ENCODE peak calls at places on chromosomes 13 and 19, in four cellular contexts. U, B, G and L are unnamed samples.

GRCh38 chr19:306151-306900 is 15.1 kb upstream of the PLPP2 start:
- DNase-seq in U (no peak), B (no peak), G (no peak), L (no peak)

GRCh38 chr13:67048084-67048792 is 181.9 kb downstream of the PCDH9 start:
- DNase-seq in U (peak; percentile 15), B (peak; percentile 93), G (no peak), L (peak; percentile 67)

GRCh38 chr19:5831152-5831551 is 8.3 kb downstream of the FUT6 start:
- DNase-seq in U (no peak), B (no peak), G (no peak), L (no peak)

GRCh38 chr13:29550589-29550988 is 44.9 kb downstream of the SLC7A1 start:
- DNase-seq in U (no peak), B (peak; percentile 6), G (no peak), L (no peak)

GRCh38 chr19:56678205-56678604 is 6.6 kb upstream of the ZNF835 start:
- DNase-seq in U (no peak), B (no peak), G (no peak), L (no peak)

GRCh38 chr13:83881031-83881727 is 1.1 kb downstream of the SLITRK1 start:
- DNase-seq in U (no peak), B (no peak), G (no peak), L (no peak)

GRCh38 chr13:20774746-20775145 is 985 bp upstream of the EEF1AKMT1 start:
- DNase-seq in U (no peak), B (no peak), G (no peak), L (no peak)

GRCh38 chr19:1027020-1027952 is 878 bp downstream of the CNN2 start:
- DNase-seq in U (no peak), B (no peak), G (no peak), L (peak; percentile 65)

GRCh38 chr13:73000027-73000674 is 58.7 kb upstream of the KLF5 start:
- DNase-seq in U (no peak), B (peak; percentile 19), G (no peak), L (no peak)

GRCh38 chr13:42333613-42334328 is 61.8 kb downstream of the AKAP11 start:
- DNase-seq in U (no peak), B (peak; percentile 22), G (no peak), L (peak; percentile 42)

GRCh38 chr19:37218592-37218935 is 550 bp downstream of the ZNF383 start:
- DNase-seq in U (peak; percentile 6), B (peak; percentile 39), G (no peak), L (peak; percentile 9)

GRCh38 chr19:4268816-4269430 is 10.1 kb upstream of the SHD start:
- DNase-seq in U (no peak), B (no peak), G (no peak), L (no peak)

GRCh38 chr19:4267101-4267900 is 11.8 kb upstream of the SHD start:
- DNase-seq in U (peak; percentile 32), B (peak; percentile 37), G (peak; percentile 34), L (peak; percentile 55)

GRCh38 chr19:4264812-4265211 is 14.3 kb upstream of the SHD start:
- DNase-seq in U (no peak), B (no peak), G (no peak), L (no peak)

GRCh38 chr19:4266253-4267000 is 12.6 kb upstream of the SHD start:
- DNase-seq in U (no peak), B (no peak), G (no peak), L (no peak)

GRCh38 chr19:4267901-4268815 is 10.9 kb upstream of the SHD start:
- DNase-seq in U (no peak), B (no peak), G (no peak), L (no peak)
- TF ChIP-seq CTCF in U (no peak), B (no peak), G (no peak), L (no peak)

GRCh38 chr13:44730099-44730498 is 154.0 kb upstream of the TSC22D1 start:
- DNase-seq in U (no peak), B (no peak), G (no peak), L (no peak)

GRCh38 chr13:44738463-44738862 is 162.3 kb upstream of the TSC22D1 start:
- DNase-seq in U (no peak), B (no peak), G (no peak), L (no peak)

GRCh38 chr13:44735806-44736205 is 159.7 kb upstream of the TSC22D1 start:
- DNase-seq in U (no peak), B (no peak), G (no peak), L (no peak)

GRCh38 chr13:44732503-44733098 is 156.5 kb upstream of the TSC22D1 start:
- DNase-seq in U (no peak), B (no peak), G (no peak), L (no peak)

DNA sequence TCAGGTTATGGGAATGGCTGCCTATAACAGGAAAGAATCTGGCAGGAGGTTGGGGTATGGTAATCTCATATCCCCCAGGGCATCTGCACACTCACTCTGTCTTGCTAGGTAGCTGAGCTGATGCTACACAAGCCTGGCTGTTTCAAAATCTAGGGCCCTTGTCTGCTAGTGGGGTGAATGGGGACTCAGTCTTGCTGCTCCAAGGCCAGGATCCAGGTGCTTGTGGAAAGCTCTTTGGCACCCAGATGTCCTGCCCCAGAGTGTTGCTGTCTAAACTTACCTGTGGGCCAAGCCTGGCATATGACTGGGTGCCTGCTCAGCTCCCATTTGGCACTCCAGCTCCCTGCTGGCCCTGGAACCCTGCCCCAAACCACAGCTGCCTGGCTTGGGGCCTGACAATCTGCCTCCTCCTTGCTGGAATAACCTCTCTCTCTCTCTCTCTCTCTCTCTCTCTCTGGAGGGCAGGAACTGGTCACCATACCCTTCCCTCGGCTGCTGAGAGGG is 158.1 kb upstream of the TSC22D1 start:
- DNase-seq in U (no peak), B (peak; percentile 34), G (peak; percentile 55), L (peak; percentile 49)
- H3K4me3 ChIP-seq in U (no peak overlapping the region), B (no peak overlapping the region), G (no peak overlapping the region), L (no peak overlapping the region)

DNA sequence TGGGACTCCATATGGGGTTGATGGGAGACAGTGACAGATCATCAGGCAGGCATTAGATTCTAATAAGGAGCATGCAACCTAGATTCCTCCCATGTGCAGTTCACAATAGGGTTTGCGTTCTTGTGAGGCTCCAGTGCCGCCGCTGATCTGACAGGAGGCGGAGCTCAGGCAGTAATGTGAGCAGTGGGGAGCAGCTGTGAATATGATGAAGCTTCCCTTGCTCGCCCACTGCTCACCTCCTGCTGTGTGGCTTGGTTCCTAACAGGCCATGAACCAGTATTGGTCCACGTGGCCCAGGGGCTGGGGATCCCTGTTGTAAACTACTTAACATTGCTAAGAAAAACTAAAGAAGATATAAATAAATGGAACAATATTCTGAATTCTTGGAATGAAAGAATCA is 378.4 kb downstream of the KCNRG start:
- DNase-seq in U (no peak), B (peak; percentile 30), G (no peak), L (peak; percentile 22)
- TF ChIP-seq CTCF in U (no peak), B (no peak), G (no peak), L (no peak)

GRCh38 chr19:2546128-2547032 is 70.5 kb downstream of the GADD45B start:
- DNase-seq in U (no peak), B (no peak), G (peak; percentile 84), L (no peak)

GRCh38 chr19:2547033-2547680 is 71.2 kb downstream of the GADD45B start:
- DNase-seq in U (no peak), B (no peak), G (no peak), L (no peak)

GRCh38 chr19:2542341-2543069 is 66.6 kb downstream of the GADD45B start:
- DNase-seq in U (no peak), B (peak; percentile 71), G (no peak), L (no peak)

GRCh38 chr19:2543463-2544442 is 67.8 kb downstream of the GADD45B start:
- DNase-seq in U (peak; percentile 90), B (peak; percentile 98), G (peak; percentile 93), L (peak; percentile 99)

GRCh38 chr19:2544576-2545415 is 68.9 kb downstream of the GADD45B start:
- DNase-seq in U (no peak), B (no peak), G (no peak), L (no peak)
- H3K4me3 ChIP-seq in U (no peak overlapping the region), B (no peak overlapping the region), G (no peak overlapping the region), L (no peak overlapping the region)

DNA sequence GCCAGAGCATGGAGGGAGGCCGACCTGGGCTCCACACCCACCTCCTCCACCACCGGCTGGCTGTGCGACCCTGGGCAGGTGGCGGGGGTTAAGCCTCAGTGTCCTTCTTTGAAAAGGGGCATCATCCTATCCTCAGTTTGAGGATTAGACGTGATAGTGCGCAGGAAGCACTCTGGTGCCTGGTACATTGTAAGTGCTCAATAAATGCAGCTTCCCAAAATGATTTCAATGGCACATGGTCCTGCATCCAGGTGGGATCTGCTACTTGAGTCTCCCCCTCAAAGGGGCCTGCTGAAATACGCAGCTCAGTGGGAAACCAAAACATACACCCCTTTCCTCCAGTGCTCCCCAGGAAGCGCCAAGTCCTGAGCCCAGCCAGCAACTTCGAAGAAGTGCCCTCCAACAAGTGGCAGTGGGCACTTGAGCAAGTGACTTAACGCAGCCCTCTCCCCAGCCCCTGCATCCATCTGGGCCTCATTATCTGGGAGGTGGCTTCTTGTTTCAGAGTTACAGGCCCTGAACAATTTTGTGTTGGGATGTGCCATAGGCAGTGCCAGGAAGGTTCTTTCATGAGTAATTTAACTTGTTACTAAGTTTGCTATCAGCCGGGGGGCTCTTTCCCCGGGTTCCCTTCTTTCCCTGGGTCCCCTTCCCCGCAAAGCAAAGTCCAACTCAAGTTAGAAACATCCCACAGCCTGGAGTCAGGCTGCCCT is 17.9 kb downstream of the ACTN4 start:
- DNase-seq in U (no peak), B (no peak), G (no peak), L (no peak)
- TF ChIP-seq CTCF in U (no peak), B (no peak), G (no peak), L (no peak)

GRCh38 chr13:22114630-22115311 is 443.9 kb downstream of the FGF9 start:
- DNase-seq in U (no peak), B (peak; percentile 78), G (no peak), L (no peak)

GRCh38 chr13:22111961-22112360 is 441.1 kb downstream of the FGF9 start:
- DNase-seq in U (no peak), B (no peak), G (no peak), L (no peak)

GRCh38 chr13:22111152-22111783 is 440.4 kb downstream of the FGF9 start:
- DNase-seq in U (no peak), B (no peak), G (no peak), L (no peak)

GRCh38 chr13:22110368-22110767 is 439.5 kb downstream of the FGF9 start:
- DNase-seq in U (no peak), B (no peak), G (no peak), L (no peak)

GRCh38 chr13:22112956-22113750 is 442.3 kb downstream of the FGF9 start:
- DNase-seq in U (no peak), B (no peak), G (no peak), L (no peak)
- H3K4me3 ChIP-seq in U (no peak overlapping the region), B (no peak overlapping the region), G (no peak overlapping the region), L (no peak overlapping the region)

GRCh38 chr13:59261928-59262488 is 901.7 kb downstream of the DIAPH3 start:
- DNase-seq in U (no peak), B (peak; percentile 12), G (no peak), L (no peak)
- TF ChIP-seq CTCF in U (peak; percentile 3), B (peak; percentile 44), G (peak; percentile 35), L (no peak)